ENCODE peak calls at places on chromosomes 7 and 10, in four cellular contexts. C is B cell, N is upper lobe of right lung, E is right atrium auricular region. K is an unnamed sample.

GRCh38 chr7:116669769-116670168 is 2.2 kb upstream of the MET start:
- DNase-seq in C (no peak), N (no peak), E (no peak), K (no peak)

GRCh38 chr7:129376778-129377700 is 57.2 kb upstream of the STRIP2 start:
- DNase-seq in C (no peak), N (no peak), E (no peak), K (no peak)

GRCh38 chr10:99984201-99984600 is 25.5 kb downstream of the DNMBP start:
- DNase-seq in C (no peak), N (no peak), E (no peak), K (no peak)

GRCh38 chr7:45410893-45411292 is 163.3 kb upstream of the ADCY1 start:
- DNase-seq in C (no peak), N (no peak), E (no peak), K (no peak)

GRCh38 chr10:73554729-73555128 is 36.4 kb downstream of the USP54 start:
- DNase-seq in C (no peak), N (no peak), E (no peak), K (no peak)

GRCh38 chr7:69906309-69906995 is 308.2 kb downstream of the AUTS2 start:
- DNase-seq in C (peak), N (no peak), E (no peak), K (no peak)

GRCh38 chr10:11715815-11716494 is 26.2 kb upstream of the ECHDC3 start:
- DNase-seq in C (no peak), N (peak), E (no peak), K (no peak)

GRCh38 chr7:129829677-129830631 is 122.8 kb downstream of the UBE2H start:
- DNase-seq in C (peak), N (no peak), E (no peak), K (no peak)

GRCh38 chr7:18495412-18496335 is at the start of gene HDAC9:
- DNase-seq in C (peak), N (no peak), E (peak), K (no peak)

GRCh38 chr10:1551636-1552338 is 185.5 kb downstream of the ADARB2 start:
- DNase-seq in C (no peak), N (peak), E (no peak), K (no peak)

GRCh38 chr10:93071674-93072224 is 1.9 kb upstream of the CYP26A1 start:
- DNase-seq in C (no peak), N (peak), E (no peak), K (no peak)

GRCh38 chr10:116829711-116830110 is 19.6 kb upstream of the ENO4 start:
- DNase-seq in C (no peak), N (no peak), E (no peak), K (no peak)

GRCh38 chr7:98619450-98620321 is 2.6 kb downstream of the NPTX2 start:
- DNase-seq in C (no peak), N (no peak), E (no peak), K (no peak)

GRCh38 chr10:88127766-88128165 is 264.3 kb downstream of the PTEN start:
- DNase-seq in C (no peak), N (no peak), E (no peak), K (no peak)

GRCh38 chr10:132076578-132077081 is 10.9 kb downstream of the JAKMIP3 start:
- DNase-seq in C (no peak), N (no peak), E (peak), K (no peak)

GRCh38 chr10:87546971-87547413 is 42.3 kb downstream of the MINPP1 start:
- DNase-seq in C (no peak), N (peak), E (no peak), K (no peak)

GRCh38 chr10:13271552-13272163 is 28.2 kb downstream of the PHYH start:
- DNase-seq in C (peak), N (peak), E (no peak), K (no peak)

GRCh38 chr10:129786216-129786615 is 177.9 kb downstream of the EBF3 start:
- DNase-seq in C (no peak), N (peak), E (no peak), K (no peak)

GRCh38 chr10:124091646-124092269 is 1.6 kb downstream of the CHST15 start:
- DNase-seq in C (peak), N (peak), E (no peak), K (no peak)

GRCh38 chr7:139618482-139619366 is 95.2 kb downstream of the CLEC2L start:
- DNase-seq in C (peak), N (no peak), E (no peak), K (no peak)

GRCh38 chr7:95026421-95027072 is 119.2 kb downstream of the PPP1R9A start:
- DNase-seq in C (no peak), N (no peak), E (no peak), K (no peak)

GRCh38 chr7:100632951-100633717 is 8.2 kb downstream of the TFR2 start:
- DNase-seq in C (peak), N (peak), E (peak), K (no peak)

GRCh38 chr10:50788951-50789904 is 49.5 kb downstream of the ASAH2B start:
- DNase-seq in C (no peak), N (no peak), E (no peak), K (no peak)
- TF ChIP-seq CTCF in C (no peak), N (peak), E (peak), K (peak)

GRCh38 chr7:96596120-96596826 is 113.4 kb downstream of the SEM1 start:
- DNase-seq in C (no peak), N (no peak), E (no peak), K (no peak)
- TF ChIP-seq CTCF in C (no peak), N (no peak), E (peak), K (no peak)

DNA sequence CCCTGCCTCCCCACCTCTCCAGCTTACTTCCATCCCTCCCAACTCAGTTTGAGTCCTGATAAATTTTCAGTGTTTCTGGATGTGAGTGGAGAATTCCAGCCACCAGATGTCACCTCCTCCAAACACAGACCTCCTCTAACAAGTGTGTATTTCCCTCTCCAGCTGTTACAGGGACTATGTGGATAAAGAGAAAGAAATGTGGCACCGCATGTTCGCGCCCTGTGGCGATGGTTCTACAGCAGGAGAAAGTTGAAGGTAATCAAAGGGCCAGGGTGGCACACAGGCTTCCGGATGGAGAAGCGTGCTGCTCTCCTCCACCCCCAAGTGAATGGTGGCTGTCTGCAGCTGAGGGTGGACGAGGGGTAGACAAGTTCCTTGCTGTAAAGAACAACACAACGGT is 14.7 kb downstream of the FKBP6 start:
- DNase-seq in C (no peak), N (no peak), E (no peak), K (no peak)
- TF ChIP-seq CTCF in C (no peak), N (peak), E (peak), K (peak)

DNA sequence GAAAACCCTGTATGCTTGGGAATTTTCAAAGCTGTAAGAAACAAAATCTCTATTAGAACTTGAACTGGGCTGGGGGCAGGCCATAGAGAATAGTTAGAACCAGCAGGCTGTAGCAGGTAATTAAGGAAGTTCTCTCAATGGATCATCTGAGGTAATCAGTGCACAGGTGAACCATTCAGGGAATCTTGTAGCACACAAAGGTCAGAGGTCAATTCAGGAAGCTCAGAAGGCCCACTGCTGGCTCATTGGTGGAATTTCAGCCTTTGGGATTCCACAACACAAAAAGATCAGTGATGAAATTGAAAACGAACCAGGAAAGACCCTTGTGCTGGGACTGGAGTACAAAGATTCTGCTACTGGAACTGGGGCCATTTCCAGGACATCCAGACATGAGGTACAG is 82.0 kb downstream of the TMEM168 start:
- DNase-seq in C (no peak), N (no peak), E (no peak), K (no peak)
- TF ChIP-seq CTCF in C (no peak), N (no peak), E (no peak), K (no peak)

GRCh38 chr7:55019691-55020480 is 1.1 kb downstream of the EGFR start:
- DNase-seq in C (no peak), N (peak), E (no peak), K (no peak)
- TF ChIP-seq CTCF in C (no peak), N (no peak), E (peak), K (no peak)

GRCh38 chr10:23384364-23384763 is 39.8 kb upstream of the C10orf67 start:
- DNase-seq in C (no peak), N (no peak), E (no peak), K (peak)
- TF ChIP-seq CTCF in C (no peak), N (no peak), E (no peak), K (no peak)

DNA sequence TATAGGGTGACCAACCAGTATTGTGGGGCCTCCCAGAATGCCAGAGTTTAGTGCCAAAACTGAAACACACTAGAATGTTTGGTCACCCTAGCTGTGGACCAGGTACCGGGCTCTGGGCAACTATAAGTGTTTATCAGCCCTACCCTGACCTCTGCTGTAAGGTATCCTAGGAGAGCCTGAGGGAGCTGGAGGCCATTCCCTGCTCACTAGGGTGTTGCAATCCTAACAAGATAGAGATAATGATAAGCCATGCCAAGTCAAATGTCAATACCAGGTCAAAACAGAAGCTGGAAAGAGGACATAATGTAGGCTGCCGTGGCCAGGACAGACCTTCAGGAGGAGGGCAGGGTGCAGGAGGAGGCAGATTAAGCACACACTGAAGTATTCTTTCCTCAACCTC is 151.8 kb downstream of the KCNMA1 start:
- DNase-seq in C (no peak), N (no peak), E (no peak), K (no peak)
- TF ChIP-seq CTCF in C (no peak), N (no peak), E (no peak), K (no peak)

GRCh38 chr7:36132025-36132424 is 21.0 kb upstream of the EEPD1 start:
- DNase-seq in C (no peak), N (no peak), E (no peak), K (no peak)
- TF ChIP-seq CTCF in C (no peak), N (no peak), E (no peak), K (no peak)